ENCODE peak calls at places on chromosomes 5 and 9, in ten cellular contexts. T is WTC11, Q is heart left ventricle, W is GM12864, I is nephron progenitor cell, G is fibroblast of lung, F is psoas muscle, E is suprapubic skin, D is transverse colon, A is mesothelial cell of epicardium. K is an unnamed sample.

GRCh38 chr5:77087484-77088291 is 603 bp upstream of the ZBED3 start:
- DNase-seq in T (peak), Q (no peak), W (no peak), I (no peak), G (peak), F (peak), E (peak), D (peak), A (no peak), K (no peak)

GRCh38 chr5:83540105-83540504 is 68.6 kb downstream of the VCAN start:
- DNase-seq in T (no peak), Q (no peak), W (no peak), I (no peak), G (no peak), F (no peak), E (no peak), D (no peak), A (no peak), K (no peak)

GRCh38 chr5:138716456-138716924 is 36.7 kb upstream of the CTNNA1 start:
- DNase-seq in T (no peak), Q (no peak), W (no peak), I (no peak), G (peak), F (no peak), E (no peak), D (no peak), A (no peak), K (no peak)

GRCh38 chr9:73684601-73685000 is 532.9 kb downstream of the ANXA1 start:
- DNase-seq in T (no peak), Q (no peak), W (no peak), I (no peak), G (peak), F (no peak), E (no peak), D (no peak), A (no peak), K (no peak)

GRCh38 chr5:61327761-61328753 is 4.0 kb upstream of the ZSWIM6 start:
- DNase-seq in T (no peak), Q (no peak), W (no peak), I (no peak), G (peak), F (no peak), E (no peak), D (no peak), A (no peak), K (peak)

GRCh38 chr9:89593776-89594427 is 10.9 kb upstream of the GADD45G start:
- DNase-seq in T (peak), Q (no peak), W (no peak), I (peak), G (peak), F (peak), E (no peak), D (peak), A (no peak), K (peak)

GRCh38 chr9:70549926-70550325 is 135.5 kb upstream of the KLF9 start:
- DNase-seq in T (no peak), Q (no peak), W (no peak), I (no peak), G (no peak), F (no peak), E (no peak), D (no peak), A (no peak), K (no peak)

GRCh38 chr9:107624216-107624948 is 134.8 kb upstream of the KLF4 start:
- DNase-seq in T (no peak), Q (no peak), W (no peak), I (no peak), G (no peak), F (peak), E (peak), D (no peak), A (no peak), K (no peak)

GRCh38 chr9:112097712-112098688 is 77.1 kb downstream of the SUSD1 start:
- DNase-seq in T (peak), Q (no peak), W (peak), I (peak), G (peak), F (peak), E (no peak), D (peak), A (no peak), K (peak)

GRCh38 chr9:101443358-101443757 is 7.8 kb upstream of the ALDOB start:
- DNase-seq in T (no peak), Q (peak), W (no peak), I (no peak), G (no peak), F (no peak), E (no peak), D (peak), A (no peak), K (no peak)

GRCh38 chr9:69446496-69446895 is 121.5 kb downstream of the ENTREP1 start:
- DNase-seq in T (no peak), Q (no peak), W (no peak), I (no peak), G (no peak), F (no peak), E (no peak), D (no peak), A (no peak), K (no peak)

GRCh38 chr5:52947208-52947607 is 41.9 kb upstream of the ITGA2 start:
- DNase-seq in T (no peak), Q (no peak), W (no peak), I (no peak), G (peak), F (no peak), E (no peak), D (no peak), A (no peak), K (no peak)

GRCh38 chr5:117590944-117591343 is 1016.3 kb upstream of the SEMA6A start:
- DNase-seq in T (no peak), Q (no peak), W (no peak), I (no peak), G (no peak), F (no peak), E (no peak), D (no peak), A (no peak), K (peak)

GRCh38 chr9:69471433-69471832 is 146.4 kb downstream of the ENTREP1 start:
- DNase-seq in T (no peak), Q (no peak), W (no peak), I (no peak), G (peak), F (no peak), E (no peak), D (no peak), A (no peak), K (no peak)

GRCh38 chr9:119951090-119951489 is 581.9 kb upstream of the BRINP1 start:
- DNase-seq in T (no peak), Q (no peak), W (no peak), I (no peak), G (peak), F (no peak), E (no peak), D (no peak), A (no peak), K (no peak)

GRCh38 chr5:81980598-81981260 is 8.9 kb downstream of the ATG10 start:
- DNase-seq in T (peak), Q (no peak), W (no peak), I (no peak), G (no peak), F (no peak), E (no peak), D (no peak), A (no peak), K (no peak)

GRCh38 chr9:133114451-133114885 is 6.6 kb downstream of the RALGDS start:
- DNase-seq in T (no peak), Q (peak), W (no peak), I (no peak), G (peak), F (peak), E (no peak), D (no peak), A (no peak), K (no peak)

GRCh38 chr5:8508196-8508595 is 639.2 kb downstream of the MTRR start:
- DNase-seq in T (no peak), Q (no peak), W (no peak), I (no peak), G (no peak), F (no peak), E (no peak), D (no peak), A (no peak), K (no peak)

GRCh38 chr5:16225927-16226326 is 46.3 kb upstream of the MARCHF11 start:
- DNase-seq in T (no peak), Q (no peak), W (no peak), I (no peak), G (no peak), F (no peak), E (no peak), D (no peak), A (no peak), K (no peak)

GRCh38 chr5:110785356-110785755 is 46.5 kb downstream of the SLC25A46 start:
- DNase-seq in T (no peak), Q (no peak), W (no peak), I (no peak), G (peak), F (no peak), E (no peak), D (no peak), A (no peak), K (no peak)

GRCh38 chr5:160312960-160313734 is 783 bp upstream of the CCNJL start:
- DNase-seq in T (no peak), Q (no peak), W (no peak), I (no peak), G (no peak), F (no peak), E (no peak), D (no peak), A (no peak), K (peak)

GRCh38 chr5:66828551-66829421 is 232.6 kb downstream of the MAST4 start:
- DNase-seq in T (peak), Q (peak), W (no peak), I (peak), G (peak), F (no peak), E (peak), D (peak), A (peak), K (no peak)

GRCh38 chr5:1419476-1420210 is 25.6 kb downstream of the SLC6A3 start:
- DNase-seq in T (peak), Q (peak), W (no peak), I (no peak), G (no peak), F (peak), E (peak), D (no peak), A (no peak), K (no peak)

GRCh38 chr5:151607304-151607703 is 16.2 kb upstream of the FAT2 start:
- DNase-seq in T (no peak), Q (no peak), W (no peak), I (no peak), G (no peak), F (no peak), E (no peak), D (no peak), A (no peak), K (no peak)

GRCh38 chr9:73152953-73153352 is 1.3 kb downstream of the ANXA1 start:
- DNase-seq in T (no peak), Q (no peak), W (no peak), I (no peak), G (peak), F (no peak), E (no peak), D (no peak), A (no peak), K (no peak)

GRCh38 chr9:134637241-134637640 is 4.4 kb upstream of the COL5A1 start:
- DNase-seq in T (no peak), Q (peak), W (no peak), I (no peak), G (peak), F (no peak), E (peak), D (no peak), A (no peak), K (no peak)

GRCh38 chr5:110268985-110269384 is 457.5 kb downstream of the TMEM232 start:
- DNase-seq in T (no peak), Q (no peak), W (peak), I (no peak), G (no peak), F (no peak), E (no peak), D (no peak), A (no peak), K (no peak)

GRCh38 chr5:171518916-171519315 is 99.5 kb downstream of the FGF18 start:
- DNase-seq in T (no peak), Q (no peak), W (no peak), I (no peak), G (no peak), F (no peak), E (no peak), D (no peak), A (no peak), K (no peak)

GRCh38 chr5:172598251-172599203 is 42.5 kb upstream of the NEURL1B start:
- DNase-seq in T (no peak), Q (no peak), W (no peak), I (no peak), G (no peak), F (no peak), E (no peak), D (no peak), A (no peak), K (no peak)

GRCh38 chr5:62592558-62592957 is 13.9 kb downstream of the LRRC70 start:
- DNase-seq in T (no peak), Q (no peak), W (no peak), I (no peak), G (no peak), F (no peak), E (no peak), D (no peak), A (no peak), K (no peak)

GRCh38 chr5:137234973-137235943 is 263.9 kb downstream of the SPOCK1 start:
- DNase-seq in T (no peak), Q (no peak), W (no peak), I (no peak), G (peak), F (no peak), E (no peak), D (no peak), A (no peak), K (no peak)

GRCh38 chr9:36991516-36992134 is 42.4 kb downstream of the PAX5 start:
- DNase-seq in T (peak), Q (no peak), W (no peak), I (peak), G (no peak), F (no peak), E (no peak), D (no peak), A (no peak), K (no peak)

GRCh38 chr9:82903503-82903902 is 159.4 kb downstream of the RASEF start:
- DNase-seq in T (no peak), Q (no peak), W (no peak), I (no peak), G (peak), F (no peak), E (no peak), D (no peak), A (no peak), K (no peak)

GRCh38 chr5:101036778-101037177 is 133.7 kb upstream of the ST8SIA4 start:
- DNase-seq in T (no peak), Q (no peak), W (no peak), I (no peak), G (no peak), F (no peak), E (no peak), D (no peak), A (no peak), K (no peak)
- TF ChIP-seq CTCF in T (no peak), Q (no peak), W (no peak), I (no peak), G (no peak), F (no peak), E (no peak), D (no peak), A (no peak), K (no peak)

DNA sequence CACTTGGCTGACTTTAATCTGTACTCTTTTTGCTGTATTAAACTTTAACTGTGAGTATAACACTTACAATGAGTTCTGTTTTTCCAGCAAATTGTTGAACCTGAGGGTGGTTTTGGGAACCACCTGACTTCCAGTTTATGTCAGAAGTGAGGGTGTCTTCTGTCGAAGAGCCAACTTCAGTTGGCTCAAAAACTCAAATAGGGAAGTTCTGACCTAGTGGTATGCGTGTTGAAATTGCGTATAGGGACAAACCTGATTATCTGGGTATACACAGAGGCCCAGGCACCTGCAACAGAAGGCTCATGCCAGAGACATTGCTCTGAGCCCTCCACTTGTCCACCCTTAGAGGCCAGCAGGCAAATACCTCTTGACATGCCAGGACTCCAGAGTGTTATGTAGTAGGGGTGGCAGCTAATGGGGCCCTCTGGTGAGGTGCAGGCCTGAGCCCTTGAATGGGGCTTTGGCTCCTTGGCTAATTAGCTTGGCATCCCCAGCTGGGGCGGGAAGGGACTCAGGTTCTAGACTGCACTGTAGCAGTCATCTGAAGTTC is 189.4 kb downstream of the HSPA4 start:
- DNase-seq in T (no peak), Q (no peak), W (no peak), I (no peak), G (no peak), F (no peak), E (no peak), D (no peak), A (no peak), K (no peak)
- TF ChIP-seq CTCF in T (no peak), Q (no peak), W (no peak), I (no peak), G (no peak), F (no peak), E (no peak), D (no peak), A (no peak), K (no peak)

DNA sequence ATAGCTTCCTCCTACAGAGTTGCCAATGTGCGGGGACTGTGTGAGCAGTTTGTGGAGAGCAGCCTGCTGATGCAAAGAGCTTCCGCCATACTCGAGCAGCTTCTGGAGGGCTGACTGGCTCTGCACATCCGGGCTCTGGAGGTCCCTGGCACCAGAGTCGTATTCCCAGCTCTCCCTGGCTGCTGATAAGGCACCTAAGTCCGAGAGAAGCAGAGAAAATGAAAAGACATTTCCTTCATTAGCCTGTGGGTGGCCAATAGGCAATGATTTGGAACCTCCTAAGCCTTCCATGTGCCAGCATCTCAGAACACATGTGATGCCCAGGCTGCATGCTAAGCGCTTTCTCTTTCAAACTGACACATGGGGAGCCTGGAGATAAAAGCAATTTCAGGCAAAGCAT is 94.3 kb downstream of the TSSK1B start:
- DNase-seq in T (no peak), Q (peak), W (no peak), I (no peak), G (no peak), F (no peak), E (no peak), D (no peak), A (no peak), K (no peak)
- TF ChIP-seq CTCF in T (no peak), Q (no peak), W (peak), I (no peak), G (no peak), F (no peak), E (no peak), D (no peak), A (no peak), K (no peak)

DNA sequence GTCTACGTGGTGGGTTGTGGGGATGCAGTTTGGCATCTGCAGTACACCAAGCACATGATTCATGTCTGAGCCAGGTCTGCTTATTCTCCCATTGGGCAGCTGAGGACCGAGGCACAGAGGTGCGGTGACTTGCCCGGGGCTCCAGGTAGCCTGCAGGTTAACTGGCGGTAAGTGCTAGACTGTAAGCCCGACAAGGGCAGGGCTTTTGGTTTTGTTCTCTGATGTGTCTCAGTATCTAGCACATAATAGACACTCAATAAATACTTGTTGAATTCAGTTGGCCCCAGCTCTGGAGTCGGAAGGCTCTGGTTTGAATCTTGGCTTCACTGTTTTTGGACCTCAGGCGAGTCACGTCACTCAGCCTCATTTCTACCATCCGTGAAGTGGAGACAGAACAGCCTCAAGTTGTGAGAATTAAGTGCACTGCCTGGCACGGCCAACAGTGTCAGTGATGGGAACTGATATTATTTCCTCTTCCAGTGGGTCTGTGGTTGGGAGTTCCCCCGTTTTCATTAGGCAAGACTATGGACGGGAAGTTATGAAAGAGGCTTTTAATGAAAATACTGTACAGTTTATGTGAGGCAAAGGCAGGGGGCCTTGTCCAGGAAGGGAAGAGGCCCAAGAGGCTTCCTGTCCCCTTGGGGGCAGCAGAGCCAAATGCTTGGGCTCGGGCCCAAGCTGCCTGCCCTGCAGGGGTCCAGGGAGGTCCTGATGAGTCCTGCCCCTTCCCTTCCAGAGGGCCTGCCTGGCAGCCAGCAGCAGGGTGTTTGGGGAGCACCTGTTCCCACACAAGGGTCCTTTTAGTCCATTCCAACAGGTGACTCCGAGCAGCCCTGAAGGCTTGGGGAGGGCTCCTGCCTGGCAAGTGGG is 3.3 kb downstream of the PRELID1 start:
- DNase-seq in T (no peak), Q (no peak), W (no peak), I (no peak), G (no peak), F (no peak), E (no peak), D (no peak), A (no peak), K (no peak)
- TF ChIP-seq CTCF in T (no peak), Q (no peak), W (peak), I (no peak), G (no peak), F (no peak), E (no peak), D (no peak), A (no peak), K (no peak)

GRCh38 chr9:126633881-126634558 is 20.3 kb downstream of the LMX1B start:
- DNase-seq in T (no peak), Q (no peak), W (no peak), I (no peak), G (no peak), F (no peak), E (no peak), D (no peak), A (no peak), K (no peak)
- TF ChIP-seq CTCF in T (no peak), Q (no peak), W (no peak), I (no peak), G (no peak), F (no peak), E (no peak), D (no peak), A (no peak), K (no peak)

GRCh38 chr9:129876815-129877214 is 41.6 kb downstream of the USP20 start:
- DNase-seq in T (no peak), Q (no peak), W (no peak), I (no peak), G (no peak), F (no peak), E (no peak), D (no peak), A (no peak), K (no peak)

GRCh38 chr9:129874261-129875101 is 39.2 kb downstream of the USP20 start:
- DNase-seq in T (no peak), Q (no peak), W (no peak), I (no peak), G (no peak), F (no peak), E (no peak), D (no peak), A (no peak), K (no peak)

GRCh38 chr9:129873563-129873962 is 38.3 kb downstream of the USP20 start:
- DNase-seq in T (no peak), Q (no peak), W (no peak), I (no peak), G (no peak), F (no peak), E (no peak), D (no peak), A (no peak), K (no peak)

GRCh38 chr9:129875687-129876395 is 40.6 kb downstream of the USP20 start:
- DNase-seq in T (no peak), Q (no peak), W (no peak), I (no peak), G (no peak), F (no peak), E (no peak), D (no peak), A (no peak), K (no peak)

GRCh38 chr9:129875181-129875611 is 39.9 kb downstream of the USP20 start:
- DNase-seq in T (peak), Q (no peak), W (no peak), I (no peak), G (no peak), F (no peak), E (no peak), D (no peak), A (no peak), K (no peak)
- TF ChIP-seq CTCF in T (peak), Q (no peak), W (peak), I (peak), G (no peak), F (no peak), E (no peak), D (no peak), A (no peak), K (no peak)